ENCODE peak calls at places on chromosome 1, in six cellular contexts. One of them, this sample, is unnamed.

GRCh38 chr1:22654692-22655091 is 1.7 kb downstream of the C1QB start:
- ATAC-seq in stimulated activated effector memory CD8-positive, alpha-beta T cell treated with anti-CD3 and anti-CD28 coated beads, Interleukin-12 subunit alpha, Interleukin-12 subunit beta, amount 100 ng/mL, for 72 hours: no peak
- ATAC-seq in activated CD8-positive, alpha-beta T cell treated with anti-CD3 and anti-CD28 coated beads for 36 hours: no peak
- ATAC-seq in left cardiac atrium: no peak
- ATAC-seq in left lobe of liver: no peak
- ATAC-seq in SK-N-SH treated with all-trans-retinoic acid at 6 μM for 48 hours: no peak
- ATAC-seq in this sample: no peak

GRCh38 chr1:61079898-61080336 is 2.4 kb upstream of the NFIA start:
- ATAC-seq in stimulated activated effector memory CD8-positive, alpha-beta T cell treated with anti-CD3 and anti-CD28 coated beads, Interleukin-12 subunit alpha, Interleukin-12 subunit beta, amount 100 ng/mL, for 72 hours: no peak
- ATAC-seq in activated CD8-positive, alpha-beta T cell treated with anti-CD3 and anti-CD28 coated beads for 36 hours: no peak
- ATAC-seq in left cardiac atrium: peak; percentile 57
- ATAC-seq in left lobe of liver: peak; percentile 55
- ATAC-seq in SK-N-SH treated with all-trans-retinoic acid at 6 μM for 48 hours: peak; percentile 57
- ATAC-seq in this sample: no peak

GRCh38 chr1:81670286-81670685 is 130.4 kb upstream of the ADGRL2 start:
- ATAC-seq in stimulated activated effector memory CD8-positive, alpha-beta T cell treated with anti-CD3 and anti-CD28 coated beads, Interleukin-12 subunit alpha, Interleukin-12 subunit beta, amount 100 ng/mL, for 72 hours: no peak
- ATAC-seq in activated CD8-positive, alpha-beta T cell treated with anti-CD3 and anti-CD28 coated beads for 36 hours: no peak
- ATAC-seq in left cardiac atrium: peak; percentile 95
- ATAC-seq in left lobe of liver: peak; percentile 75
- ATAC-seq in SK-N-SH treated with all-trans-retinoic acid at 6 μM for 48 hours: peak; percentile 100
- ATAC-seq in this sample: no peak

GRCh38 chr1:62436039-62436465 is 797 bp upstream of the USP1 start:
- ATAC-seq in stimulated activated effector memory CD8-positive, alpha-beta T cell treated with anti-CD3 and anti-CD28 coated beads, Interleukin-12 subunit alpha, Interleukin-12 subunit beta, amount 100 ng/mL, for 72 hours: no peak
- ATAC-seq in activated CD8-positive, alpha-beta T cell treated with anti-CD3 and anti-CD28 coated beads for 36 hours: no peak
- ATAC-seq in left cardiac atrium: peak; percentile 89
- ATAC-seq in left lobe of liver: peak; percentile 81
- ATAC-seq in SK-N-SH treated with all-trans-retinoic acid at 6 μM for 48 hours: peak; percentile 86
- ATAC-seq in this sample: peak; percentile 77

GRCh38 chr1:161505892-161506173 is 576 bp downstream of the FCGR2A start:
- ATAC-seq in stimulated activated effector memory CD8-positive, alpha-beta T cell treated with anti-CD3 and anti-CD28 coated beads, Interleukin-12 subunit alpha, Interleukin-12 subunit beta, amount 100 ng/mL, for 72 hours: no peak
- ATAC-seq in activated CD8-positive, alpha-beta T cell treated with anti-CD3 and anti-CD28 coated beads for 36 hours: no peak
- ATAC-seq in left cardiac atrium: no peak
- ATAC-seq in left lobe of liver: no peak
- ATAC-seq in SK-N-SH treated with all-trans-retinoic acid at 6 μM for 48 hours: no peak
- ATAC-seq in this sample: no peak

GRCh38 chr1:191699343-191699742 is 458.9 kb upstream of the RGS18 start:
- ATAC-seq in stimulated activated effector memory CD8-positive, alpha-beta T cell treated with anti-CD3 and anti-CD28 coated beads, Interleukin-12 subunit alpha, Interleukin-12 subunit beta, amount 100 ng/mL, for 72 hours: no peak
- ATAC-seq in activated CD8-positive, alpha-beta T cell treated with anti-CD3 and anti-CD28 coated beads for 36 hours: no peak
- ATAC-seq in left cardiac atrium: no peak
- ATAC-seq in left lobe of liver: no peak
- ATAC-seq in SK-N-SH treated with all-trans-retinoic acid at 6 μM for 48 hours: no peak
- ATAC-seq in this sample: peak; percentile 29

GRCh38 chr1:45730075-45730779 is 20.2 kb downstream of the IPP start:
- ATAC-seq in stimulated activated effector memory CD8-positive, alpha-beta T cell treated with anti-CD3 and anti-CD28 coated beads, Interleukin-12 subunit alpha, Interleukin-12 subunit beta, amount 100 ng/mL, for 72 hours: no peak
- ATAC-seq in activated CD8-positive, alpha-beta T cell treated with anti-CD3 and anti-CD28 coated beads for 36 hours: no peak
- ATAC-seq in left cardiac atrium: no peak
- ATAC-seq in left lobe of liver: peak; percentile 48
- ATAC-seq in SK-N-SH treated with all-trans-retinoic acid at 6 μM for 48 hours: no peak
- ATAC-seq in this sample: no peak

GRCh38 chr1:89641781-89642180 is 8.9 kb downstream of the LRRC8C start:
- ATAC-seq in stimulated activated effector memory CD8-positive, alpha-beta T cell treated with anti-CD3 and anti-CD28 coated beads, Interleukin-12 subunit alpha, Interleukin-12 subunit beta, amount 100 ng/mL, for 72 hours: no peak
- ATAC-seq in activated CD8-positive, alpha-beta T cell treated with anti-CD3 and anti-CD28 coated beads for 36 hours: no peak
- ATAC-seq in left cardiac atrium: no peak
- ATAC-seq in left lobe of liver: no peak
- ATAC-seq in SK-N-SH treated with all-trans-retinoic acid at 6 μM for 48 hours: no peak
- ATAC-seq in this sample: no peak